ENCODE peak calls at places on chromosome 15, in four cellular contexts. T, K, G and O are unnamed samples.

GRCh38 chr15:98658831-98659699 is 10.7 kb downstream of the IGF1R start:
- DNase-seq in T (peak), G (peak), K (peak), O (no peak)

GRCh38 chr15:71357357-71357756 is 242.1 kb downstream of the THSD4 start:
- DNase-seq in T (peak), G (no peak), K (no peak), O (no peak)

GRCh38 chr15:82862886-82863285 is 53.5 kb downstream of the WHAMM start:
- DNase-seq in G (no peak), K (no peak), T (no peak), O (no peak)

GRCh38 chr15:29612701-29613100 is 209.6 kb downstream of the TJP1 start:
- DNase-seq in T (no peak), K (no peak), G (no peak), O (no peak)

GRCh38 chr15:49847937-49848823 is 227.3 kb downstream of the DTWD1 start:
- DNase-seq in K (no peak), T (no peak), G (no peak), O (no peak)

GRCh38 chr15:25065286-25065685 is 110.5 kb downstream of the SNRPN start:
- DNase-seq in K (no peak), G (no peak), T (no peak), O (no peak)

GRCh38 chr15:31435256-31435781 is 108.7 kb downstream of the KLF13 start:
- DNase-seq in T (peak), G (peak), K (peak), O (peak)

GRCh38 chr15:66893294-66893693 is 172.1 kb upstream of the SMAD3 start:
- DNase-seq in T (no peak), G (no peak), K (no peak), O (no peak)

GRCh38 chr15:33242165-33242564 is 47.7 kb upstream of the FMN1 start:
- DNase-seq in K (no peak), T (peak), G (peak), O (no peak)

GRCh38 chr15:87387681-87388240 is 868.8 kb downstream of the NTRK3 start:
- DNase-seq in G (no peak), K (no peak), T (no peak), O (no peak)

GRCh38 chr15:75947117-75947516 is 43.4 kb downstream of the FBXO22 start:
- DNase-seq in T (no peak), G (no peak), K (no peak), O (no peak)

GRCh38 chr15:55016225-55016624 is 180.5 kb downstream of the RSL24D1 start:
- DNase-seq in G (no peak), K (no peak), T (no peak), O (peak)

GRCh38 chr15:50458713-50459112 is 34.5 kb downstream of the USP8 start:
- DNase-seq in K (no peak), T (no peak), G (no peak), O (no peak)

GRCh38 chr15:31255732-31256384 is 70.8 kb upstream of the KLF13 start:
- DNase-seq in T (no peak), G (no peak), K (no peak), O (no peak)

GRCh38 chr15:64643685-64644084 is 131.7 kb downstream of the RBPMS2 start:
- DNase-seq in T (no peak), G (no peak), K (no peak), O (no peak)
- TF ChIP-seq FOXJ3 in T (no peak), G (no peak), K (no peak), O (no peak)

GRCh38 chr15:52361975-52362494 is 66.4 kb upstream of the MYO5C start:
- DNase-seq in G (no peak), K (no peak), T (no peak), O (no peak)
- TF ChIP-seq FOXJ3 in G (no peak), K (no peak), T (no peak), O (no peak)

DNA sequence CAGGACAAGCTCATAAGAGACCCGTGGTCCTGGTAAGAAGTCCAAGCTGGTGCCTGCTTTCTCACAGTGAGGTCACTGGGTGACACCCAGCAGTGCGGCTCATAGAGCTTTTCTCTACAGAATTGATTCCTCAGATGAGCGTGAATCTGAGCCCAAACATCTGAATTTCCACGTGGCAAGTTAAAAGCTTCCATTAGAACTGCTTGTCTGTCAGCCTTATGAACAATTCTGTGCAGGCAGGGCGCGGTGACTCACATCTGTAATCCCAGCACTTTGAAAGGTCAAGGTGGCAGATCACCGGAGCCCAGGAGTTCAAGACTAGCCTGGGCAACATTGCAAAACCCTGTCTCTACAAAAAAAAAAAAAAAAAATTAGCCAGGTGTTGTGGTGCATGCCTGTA is 113.1 kb upstream of the ABHD17C start:
- DNase-seq in K (no peak), T (no peak), G (peak), O (no peak)
- TF ChIP-seq FOXJ3 in K (no peak), T (no peak), G (no peak), O (no peak)

GRCh38 chr15:85337398-85338074 is 42.9 kb upstream of the AKAP13 start:
- DNase-seq in T (no peak), G (no peak), K (no peak), O (no peak)
- TF ChIP-seq FOXJ3 in T (no peak), G (no peak), K (no peak), O (no peak)

DNA sequence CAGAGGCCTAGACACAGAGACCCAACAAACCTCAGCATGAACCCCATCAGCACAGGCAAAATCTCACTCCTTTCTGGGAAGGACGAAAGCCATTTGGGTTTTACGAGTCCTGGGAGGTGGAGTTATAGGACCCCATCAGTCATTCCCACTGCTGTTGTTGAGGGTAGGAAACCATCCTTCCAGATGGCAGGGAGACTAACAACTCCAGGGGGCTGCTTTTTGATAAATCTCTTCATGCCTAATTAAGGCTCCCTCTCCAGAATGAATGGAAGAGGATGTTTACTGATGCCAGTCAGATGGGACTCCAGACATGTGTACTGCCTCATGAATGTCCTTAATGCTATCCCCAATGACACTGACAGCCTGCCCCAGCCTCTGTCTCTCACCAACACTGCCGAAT is 75.3 kb downstream of the ST8SIA2 start:
- DNase-seq in G (no peak), T (peak), K (no peak), O (no peak)
- TF ChIP-seq FOXJ3 in G (no peak), T (no peak), K (no peak), O (no peak)

GRCh38 chr15:40693904-40694705 is 869 bp upstream of the RAD51 start:
- DNase-seq in G (peak), T (no peak), K (peak), O (no peak)
- TF ChIP-seq FOXJ3 in G (no peak), T (no peak), K (no peak), O (no peak)